ENCODE peak calls at places on chromosomes 13 and 19, in nine cellular contexts. G is fibroblast of lung; I is substantia nigra; B is naive thymus-derived CD4-positive, alpha-beta T cell; D is IMR-90; O is colonic mucosa; W is dorsolateral prefrontal cortex; F is transverse colon; L is upper lobe of left lung. Y is an unnamed sample.

GRCh38 chr19:33693678-33694077 is 71.9 kb downstream of the CHST8 start:
- DNase-seq in B (no peak), F (no peak), L (no peak), G (no peak), W (no peak), D (no peak), O (no peak), I (no peak), Y (no peak)

GRCh38 chr19:2199215-2199614 is 35.5 kb downstream of the DOT1L start:
- DNase-seq in O (no peak), W (no peak), L (peak; percentile 71), D (no peak), F (no peak), B (no peak), G (no peak), I (no peak), Y (no peak)

GRCh38 chr13:42420304-42420703 is 148.4 kb downstream of the AKAP11 start:
- DNase-seq in D (no peak), G (no peak), F (no peak), W (no peak), O (no peak), L (no peak), B (no peak), I (no peak), Y (no peak)

GRCh38 chr19:21092107-21092506 is 10.1 kb downstream of the ZNF714 start:
- DNase-seq in L (no peak), D (peak; percentile 14), B (no peak), G (peak; percentile 64), W (no peak), I (no peak), O (no peak), F (no peak), Y (peak; percentile 16)

GRCh38 chr13:77184455-77184854 is 142.4 kb downstream of the MYCBP2 start:
- DNase-seq in G (no peak), I (no peak), D (no peak), L (no peak), F (no peak), O (no peak), B (no peak), W (no peak), Y (no peak)

GRCh38 chr13:25662516-25662915 is 290.7 kb downstream of the ATP8A2 start:
- DNase-seq in F (no peak), B (no peak), G (no peak), I (no peak), D (no peak), O (no peak), W (no peak), L (no peak), Y (no peak)

GRCh38 chr13:89673789-89674311 is 1673.6 kb upstream of the MIR17HG start:
- DNase-seq in G (no peak), B (no peak), L (no peak), F (no peak), O (no peak), I (no peak), D (no peak), W (no peak), Y (no peak)

GRCh38 chr19:8148410-8149231 is 771 bp downstream of the FBN3 start:
- DNase-seq in B (no peak), I (no peak), F (no peak), O (no peak), L (peak; percentile 84), D (no peak), W (no peak), G (no peak), Y (no peak)

GRCh38 chr19:13132471-13133166 is 14.6 kb downstream of the NACC1 start:
- DNase-seq in I (no peak), L (no peak), D (peak; percentile 79), F (no peak), O (no peak), W (no peak), B (no peak), G (peak; percentile 89), Y (no peak)

GRCh38 chr13:108895220-108895704 is 265.9 kb downstream of the MYO16 start:
- DNase-seq in O (no peak), L (no peak), W (no peak), B (peak; percentile 21), D (peak; percentile 69), F (no peak), G (peak; percentile 41), I (no peak), Y (no peak)

GRCh38 chr13:48315981-48316380 is 12.4 kb downstream of the RB1 start:
- DNase-seq in D (no peak), W (no peak), F (no peak), L (peak; percentile 8), B (no peak), I (no peak), G (no peak), O (no peak), Y (no peak)

GRCh38 chr19:35704218-35704617 is at the start of gene ZBTB32:
- DNase-seq in B (no peak), F (peak; percentile 30), O (peak; percentile 42), G (peak; percentile 57), L (peak; percentile 84), W (no peak), I (no peak), D (peak; percentile 61), Y (no peak)

GRCh38 chr19:2308114-2308556 is at the start of gene LINGO3:
- DNase-seq in B (no peak), D (no peak), L (peak; percentile 79), I (no peak), G (no peak), O (no peak), F (no peak), W (no peak), Y (no peak)

GRCh38 chr19:11204943-11205349 is 7.6 kb upstream of the KANK2 start:
- DNase-seq in F (no peak), B (no peak), D (no peak), I (no peak), W (no peak), L (no peak), O (no peak), G (no peak), Y (no peak)

GRCh38 chr19:35845215-35846037 is 6.9 kb downstream of the NPHS1 start:
- DNase-seq in D (no peak), F (peak; percentile 41), L (peak; percentile 85), G (no peak), I (no peak), O (peak; percentile 69), B (no peak), W (peak; percentile 10), Y (no peak)

GRCh38 chr13:47809411-47809810 is 191.7 kb downstream of the SUCLA2 start:
- DNase-seq in D (no peak), G (no peak), I (no peak), L (no peak), B (no peak), O (no peak), F (no peak), W (no peak), Y (no peak)

GRCh38 chr19:16834747-16835146 is 5.5 kb downstream of the SIN3B start:
- DNase-seq in G (no peak), O (no peak), F (no peak), I (no peak), L (no peak), B (no peak), D (peak; percentile 28), W (no peak), Y (peak; percentile 10)

GRCh38 chr19:16831531-16831930 is 2.3 kb downstream of the SIN3B start:
- DNase-seq in G (no peak), B (no peak), L (no peak), O (no peak), F (no peak), D (no peak), I (no peak), W (no peak), Y (no peak)

GRCh38 chr19:16828990-16829821 is at the start of gene SIN3B:
- DNase-seq in L (peak; percentile 97), B (peak; percentile 89), W (peak; percentile 75), F (peak; percentile 91), O (peak; percentile 89), D (peak; percentile 82), I (peak; percentile 84), G (peak; percentile 78), Y (peak; percentile 84)

GRCh38 chr19:16829822-16830289 is 658 bp downstream of the SIN3B start:
- DNase-seq in W (no peak), L (no peak), I (no peak), B (no peak), O (no peak), G (no peak), D (no peak), F (no peak), Y (no peak)

GRCh38 chr19:16830679-16831078 is 1.5 kb downstream of the SIN3B start:
- DNase-seq in I (no peak), O (no peak), G (peak; percentile 79), L (no peak), D (peak; percentile 40), B (no peak), F (no peak), W (no peak), Y (no peak)
- H3K27ac ChIP-seq in I (no peak overlapping the region), O (no peak overlapping the region), G (peak overlapping the region; percentile 70), L (peak overlapping the region; percentile 91), D (no peak overlapping the region), B (peak overlapping the region; percentile 93), F (no peak overlapping the region), W (no peak overlapping the region), Y (no peak overlapping the region)

GRCh38 chr13:38338089-38338488 is 11.6 kb upstream of the UFM1 start:
- DNase-seq in G (no peak), B (no peak), F (no peak), D (no peak), L (no peak), I (no peak), O (no peak), W (no peak), Y (no peak)
- H3K27ac ChIP-seq in G (no peak overlapping the region), B (no peak overlapping the region), F (no peak overlapping the region), D (no peak overlapping the region), L (no peak overlapping the region), I (no peak overlapping the region), O (no peak overlapping the region), W (no peak overlapping the region), Y (no peak overlapping the region)

DNA sequence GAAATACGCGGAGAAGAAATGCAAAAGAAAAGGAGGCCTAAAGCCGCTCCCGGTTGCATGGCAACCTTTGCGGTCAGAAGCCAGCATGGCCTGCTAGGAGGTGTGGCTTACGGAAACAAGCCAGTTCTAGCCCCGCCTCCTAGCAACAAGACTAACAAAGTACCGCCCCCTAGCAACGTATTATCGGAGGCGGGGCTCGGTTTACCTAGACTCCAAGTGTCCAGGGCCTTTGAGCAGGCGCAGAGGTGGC is 438 bp upstream of the CYTH2 start:
- DNase-seq in D (no peak), B (no peak), I (no peak), F (no peak), L (no peak), G (no peak), W (no peak), O (no peak), Y (no peak)
- H3K27ac ChIP-seq in D (peak overlapping the region; percentile 74), B (peak overlapping the region; percentile 75), I (peak overlapping the region; percentile 61), F (peak overlapping the region; percentile 62), L (peak overlapping the region; percentile 67), G (peak overlapping the region; percentile 80), W (peak overlapping the region; percentile 73), O (peak overlapping the region; percentile 95), Y (no peak overlapping the region)

DNA sequence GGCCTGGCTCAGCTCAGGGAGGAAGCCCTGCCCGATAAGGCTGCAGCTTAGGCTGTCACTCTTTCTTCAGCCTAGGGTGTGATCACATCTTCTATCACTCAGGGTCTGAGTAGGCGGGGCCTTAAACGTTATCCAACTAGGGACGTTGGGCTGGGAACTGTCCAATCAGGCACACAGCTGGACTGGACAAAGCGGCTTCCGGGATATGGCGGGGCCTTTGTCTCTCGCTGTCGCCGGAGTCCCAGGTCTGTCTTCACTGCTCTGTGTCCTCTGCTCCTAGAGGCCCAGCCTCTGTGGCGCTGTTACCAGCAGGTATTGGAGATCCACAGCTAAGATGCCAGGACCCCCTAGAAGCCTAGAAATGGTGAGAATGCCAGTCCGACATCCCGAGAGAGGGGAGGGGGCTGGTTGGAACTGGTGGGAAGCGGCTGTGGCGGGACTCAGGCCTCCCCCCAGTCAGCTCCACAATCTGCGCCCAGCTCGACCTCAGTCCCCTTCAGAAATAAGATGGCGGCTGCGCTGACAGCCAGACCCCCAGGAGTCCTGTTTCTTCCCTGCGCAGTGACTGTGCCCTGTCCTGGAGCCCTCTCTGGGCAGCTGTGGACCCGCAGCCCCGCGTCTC is at the start of gene ZNF254:
- DNase-seq in B (peak; percentile 71), F (peak; percentile 89), W (peak; percentile 92), G (peak; percentile 96), I (peak; percentile 89), O (peak; percentile 94), L (peak; percentile 79), D (peak; percentile 95), Y (peak; percentile 92)
- H3K27ac ChIP-seq in B (peak within 1 kb of the TSS; percentile 83), F (peak within 1 kb of the TSS; percentile 87), W (peak within 1 kb of the TSS; percentile 78), G (peak within 1 kb of the TSS; percentile 99), I (peak within 1 kb of the TSS; percentile 79), O (peak within 1 kb of the TSS; percentile 67), L (peak within 1 kb of the TSS; percentile 90), D (peak within 1 kb of the TSS; percentile 97), Y (peak within 1 kb of the TSS; percentile 95)

Y was measured in SJSA1.